ENCODE peak calls at places on chromosomes 5 and 9, in ten cellular contexts. M, V, Q, S, U, L, C, O, G and J are unnamed samples.
A peak's percentile ranks its signal among the peaks of the same experiment; 100 is the strongest.

GRCh38 chr5:55750063-55750462 is 12.2 kb downstream of the DDX4 start:
- DNase-seq in O (no peak), G (no peak), M (no peak), S (no peak), L (no peak), V (no peak), Q (no peak), U (no peak), C (no peak), J (no peak)

GRCh38 chr9:126986506-126986951 is 71.9 kb downstream of the RALGPS1 start:
- DNase-seq in O (no peak), U (no peak), S (no peak), G (peak; percentile 37), Q (peak; percentile 16), M (peak; percentile 9), C (no peak), V (no peak), L (peak; percentile 25), J (no peak)

GRCh38 chr5:147369742-147370374 is 135.0 kb downstream of the STK32A start:
- DNase-seq in V (no peak), L (no peak), G (peak; percentile 56), O (no peak), U (no peak), Q (peak; percentile 21), S (no peak), M (peak; percentile 15), C (no peak), J (no peak)

GRCh38 chr5:124530916-124531315 is 215.5 kb downstream of the ZNF608 start:
- DNase-seq in O (no peak), G (no peak), S (no peak), Q (no peak), M (no peak), U (no peak), C (no peak), L (no peak), V (no peak), J (no peak)

GRCh38 chr9:94639045-94639995 is at the start of gene FBP1:
- DNase-seq in G (peak; percentile 48), V (peak; percentile 15), M (no peak), S (peak; percentile 61), C (peak; percentile 37), U (peak; percentile 94), O (no peak), L (peak; percentile 77), Q (no peak), J (peak; percentile 56)

GRCh38 chr9:90815183-90815943 is 13.7 kb downstream of the SYK start:
- DNase-seq in M (no peak), V (no peak), U (no peak), Q (no peak), O (no peak), L (peak; percentile 42), S (no peak), G (no peak), C (peak; percentile 10), J (no peak)

GRCh38 chr5:140175367-140176027 is 509 bp downstream of the CYSTM1 start:
- DNase-seq in V (peak; percentile 64), M (peak; percentile 74), L (peak; percentile 83), U (peak; percentile 91), S (peak; percentile 80), C (peak; percentile 84), O (peak; percentile 69), Q (no peak), G (peak; percentile 90), J (peak; percentile 82)

GRCh38 chr5:14202462-14202861 is 59.3 kb downstream of the TRIO start:
- DNase-seq in U (no peak), C (peak; percentile 51), Q (no peak), S (no peak), G (peak; percentile 76), V (peak; percentile 79), M (no peak), O (no peak), L (peak; percentile 19), J (no peak)

GRCh38 chr5:127153031-127153430 is 79.7 kb upstream of the C5orf63 start:
- DNase-seq in G (no peak), L (no peak), S (no peak), U (no peak), M (no peak), Q (no peak), C (no peak), V (no peak), O (no peak), J (no peak)

GRCh38 chr9:14066815-14067214 is 247.1 kb downstream of the NFIB start:
- DNase-seq in Q (no peak), V (no peak), S (no peak), U (no peak), C (no peak), O (no peak), M (no peak), G (no peak), L (no peak), J (no peak)

GRCh38 chr9:132780230-132781007 is 97.7 kb downstream of the AK8 start:
- DNase-seq in U (no peak), Q (no peak), S (no peak), G (no peak), L (no peak), V (no peak), O (no peak), C (peak; percentile 28), M (no peak), J (no peak)

GRCh38 chr5:32753051-32753450 is 41.9 kb downstream of the NPR3 start:
- DNase-seq in M (no peak), L (no peak), V (peak; percentile 66), U (no peak), C (no peak), Q (no peak), O (no peak), S (no peak), G (peak; percentile 92), J (no peak)

GRCh38 chr5:5705010-5705409 is 282.5 kb downstream of the ICE1 start:
- DNase-seq in O (no peak), S (no peak), U (no peak), G (no peak), M (no peak), L (no peak), C (no peak), Q (no peak), V (no peak), J (no peak)

GRCh38 chr9:127455299-127455992 is 4.1 kb downstream of the LRSAM1 start:
- DNase-seq in O (no peak), S (peak; percentile 41), U (peak; percentile 73), L (peak; percentile 47), M (peak; percentile 40), V (no peak), Q (no peak), C (no peak), G (peak; percentile 28), J (no peak)

GRCh38 chr9:134162212-134162775 is 2.1 kb downstream of the RNU6ATAC start:
- DNase-seq in M (no peak), U (no peak), S (no peak), V (no peak), Q (no peak), O (no peak), G (no peak), C (no peak), L (no peak), J (no peak)
- H3K27ac ChIP-seq in M (no peak overlapping the region), U (no peak overlapping the region), S (no peak overlapping the region), V (no peak overlapping the region), Q (no peak overlapping the region), O (no peak overlapping the region), G (no peak overlapping the region), C (no peak overlapping the region), L (no peak overlapping the region), J (no peak overlapping the region)

GRCh38 chr9:34458967-34459355 is 356 bp downstream of the DNAI1 start:
- DNase-seq in L (no peak), S (no peak), V (no peak), C (no peak), G (no peak), Q (no peak), U (no peak), M (peak; percentile 10), O (no peak), J (no peak)
- H3K27ac ChIP-seq in L (no peak overlapping the region), S (no peak overlapping the region), V (no peak overlapping the region), C (no peak overlapping the region), G (no peak overlapping the region), Q (no peak overlapping the region), U (no peak overlapping the region), M (peak overlapping the region; percentile 23), O (no peak overlapping the region), J (no peak overlapping the region)

GRCh38 chr9:81588148-81588874 is 101.0 kb downstream of the TLE1 start:
- DNase-seq in V (peak; percentile 69), M (peak; percentile 87), O (no peak), S (peak; percentile 87), L (peak; percentile 44), C (no peak), U (no peak), Q (no peak), G (peak; percentile 90), J (no peak)
- H3K27ac ChIP-seq in V (no peak overlapping the region), M (peak overlapping the region; percentile 83), O (no peak overlapping the region), S (peak overlapping the region; percentile 92), L (peak overlapping the region; percentile 73), C (no peak overlapping the region), U (no peak overlapping the region), Q (no peak overlapping the region), G (peak overlapping the region; percentile 26), J (no peak overlapping the region)

GRCh38 chr9:130100681-130101080 is 47.0 kb downstream of the GPR107 start:
- DNase-seq in M (no peak), Q (no peak), V (no peak), C (no peak), L (no peak), S (no peak), O (no peak), U (no peak), G (no peak), J (no peak)

GRCh38 chr9:130107955-130108354 is 54.2 kb downstream of the GPR107 start:
- DNase-seq in U (no peak), G (no peak), O (no peak), S (no peak), M (no peak), Q (no peak), L (no peak), V (no peak), C (no peak), J (no peak)

GRCh38 chr9:130101963-130102362 is 48.3 kb downstream of the GPR107 start:
- DNase-seq in G (no peak), M (no peak), V (no peak), S (no peak), Q (no peak), O (no peak), L (no peak), C (no peak), U (no peak), J (no peak)

GRCh38 chr9:130106860-130107848 is 53.4 kb downstream of the GPR107 start:
- DNase-seq in O (peak; percentile 85), U (peak; percentile 80), Q (peak; percentile 45), L (peak; percentile 85), M (peak; percentile 59), G (peak; percentile 89), V (peak; percentile 91), C (peak; percentile 81), S (peak; percentile 83), J (peak; percentile 81)

DNA sequence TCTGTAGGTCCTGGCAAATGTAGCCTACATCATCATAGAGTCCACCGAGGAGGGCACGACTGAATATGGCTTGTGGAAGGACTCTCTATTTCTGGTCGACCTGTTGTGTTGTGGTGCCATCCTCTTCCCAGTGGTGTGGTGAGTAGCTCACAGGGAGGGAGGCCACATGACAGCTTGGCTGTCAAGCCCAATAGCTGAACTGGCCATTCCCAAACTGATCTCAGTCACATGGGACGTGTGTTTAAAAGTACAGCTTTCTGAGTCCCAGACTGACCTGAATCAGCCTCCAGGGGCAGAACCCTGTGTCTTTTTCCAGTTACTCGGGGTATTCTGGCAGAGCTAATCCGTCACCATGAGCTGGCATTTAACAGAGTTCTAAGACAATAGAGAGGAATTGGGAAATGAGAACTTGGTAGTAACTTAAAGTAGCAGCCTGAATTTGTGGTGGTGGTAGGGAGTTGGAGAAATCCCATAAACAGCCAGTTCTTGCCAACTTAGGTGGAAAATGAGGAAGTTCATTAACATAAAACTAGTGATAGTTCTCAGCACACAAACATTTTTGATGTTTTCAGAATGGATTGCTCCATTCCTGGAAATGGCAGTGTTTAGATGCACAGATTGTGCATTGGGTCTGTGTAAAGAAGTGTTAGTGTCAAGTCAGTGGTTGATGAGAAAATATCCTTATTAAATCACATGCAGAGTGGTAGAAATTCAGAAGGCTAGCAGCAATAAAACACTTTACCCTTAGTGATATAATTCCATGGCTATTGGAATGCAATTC is 50.9 kb downstream of the GPR107 start:
- DNase-seq in U (no peak), C (no peak), S (no peak), L (no peak), V (no peak), Q (no peak), O (no peak), G (no peak), M (no peak), J (no peak)
- H3K27ac ChIP-seq in U (no peak overlapping the region), C (no peak overlapping the region), S (no peak overlapping the region), L (no peak overlapping the region), V (no peak overlapping the region), Q (no peak overlapping the region), O (no peak overlapping the region), G (no peak overlapping the region), M (no peak overlapping the region), J (peak overlapping the region; percentile 17)